ENCODE peak calls at places on chromosome 19, in four cellular contexts. One of them, this sample, is unnamed.

GRCh38 chr19:18520848-18521691 is 800 bp downstream of the ELL start:
- DNase-seq in HCT116: no peak
- DNase-seq in heart left ventricle: peak; percentile 58
- DNase-seq in right atrium auricular region: no peak
- DNase-seq in this sample: peak; percentile 72

GRCh38 chr19:35216833-35217707 is 11.5 kb downstream of the FAM187B start:
- DNase-seq in HCT116: no peak
- DNase-seq in heart left ventricle: no peak
- DNase-seq in right atrium auricular region: no peak
- DNase-seq in this sample: no peak

GRCh38 chr19:46410205-46411087 is 2.9 kb downstream of the CCDC8 start:
- DNase-seq in HCT116: no peak
- DNase-seq in heart left ventricle: no peak
- DNase-seq in right atrium auricular region: no peak
- DNase-seq in this sample: no peak

GRCh38 chr19:686589-687297 is 8.5 kb downstream of the PRSS57 start:
- DNase-seq in HCT116: no peak
- DNase-seq in heart left ventricle: no peak
- DNase-seq in right atrium auricular region: no peak
- DNase-seq in this sample: no peak

GRCh38 chr19:55091126-55091910 is 15.6 kb downstream of the EPS8L1 start:
- DNase-seq in HCT116: no peak
- DNase-seq in heart left ventricle: peak; percentile 48
- DNase-seq in right atrium auricular region: no peak
- DNase-seq in this sample: no peak

GRCh38 chr19:47713046-47714021 is at the start of gene EHD2:
- DNase-seq in HCT116: no peak
- DNase-seq in heart left ventricle: peak; percentile 84
- DNase-seq in right atrium auricular region: peak; percentile 72
- DNase-seq in this sample: no peak

GRCh38 chr19:48819366-48819816 is 8.6 kb upstream of the BCAT2 start:
- DNase-seq in HCT116: peak; percentile 54
- DNase-seq in heart left ventricle: peak; percentile 89
- DNase-seq in right atrium auricular region: peak; percentile 98
- DNase-seq in this sample: peak; percentile 93

GRCh38 chr19:1236566-1236965 is 1.2 kb downstream of the CBARP start:
- DNase-seq in HCT116: no peak
- DNase-seq in heart left ventricle: no peak
- DNase-seq in right atrium auricular region: no peak
- DNase-seq in this sample: no peak

GRCh38 chr19:51242881-51243280 is 8.0 kb upstream of the SIGLECL1 start:
- DNase-seq in HCT116: no peak
- DNase-seq in heart left ventricle: no peak
- DNase-seq in right atrium auricular region: no peak
- DNase-seq in this sample: no peak

GRCh38 chr19:54429545-54430227 is 14.4 kb downstream of the TTYH1 start:
- DNase-seq in HCT116: no peak
- DNase-seq in heart left ventricle: no peak
- DNase-seq in right atrium auricular region: no peak
- DNase-seq in this sample: no peak

GRCh38 chr19:28296506-28296905 is 916.4 kb downstream of the UQCRFS1 start:
- DNase-seq in HCT116: no peak
- DNase-seq in heart left ventricle: no peak
- DNase-seq in right atrium auricular region: no peak
- DNase-seq in this sample: no peak

GRCh38 chr19:35037716-35038622 is 3.6 kb upstream of the HPN start:
- DNase-seq in HCT116: no peak
- DNase-seq in heart left ventricle: peak; percentile 55
- DNase-seq in right atrium auricular region: no peak
- DNase-seq in this sample: no peak

GRCh38 chr19:44587863-44588752 is 25.3 kb upstream of the IGSF23 start:
- DNase-seq in HCT116: peak; percentile 78
- DNase-seq in heart left ventricle: no peak
- DNase-seq in right atrium auricular region: no peak
- DNase-seq in this sample: no peak

GRCh38 chr19:18086590-18087138 is at the start of gene IL12RB1:
- DNase-seq in HCT116: no peak
- DNase-seq in heart left ventricle: no peak
- DNase-seq in right atrium auricular region: no peak
- DNase-seq in this sample: no peak

GRCh38 chr19:35828694-35829301 is 16.2 kb upstream of the PRODH2 start:
- DNase-seq in HCT116: no peak
- DNase-seq in heart left ventricle: peak; percentile 77
- DNase-seq in right atrium auricular region: no peak
- DNase-seq in this sample: peak; percentile 67

GRCh38 chr19:21328885-21329605 is at the start of gene ZNF708:
- DNase-seq in HCT116: peak; percentile 84
- DNase-seq in heart left ventricle: peak; percentile 93
- DNase-seq in right atrium auricular region: peak; percentile 96
- DNase-seq in this sample: peak; percentile 87

GRCh38 chr19:5048727-5049553 is 80.0 kb downstream of the KDM4B start:
- DNase-seq in HCT116: no peak
- DNase-seq in heart left ventricle: no peak
- DNase-seq in right atrium auricular region: peak; percentile 71
- DNase-seq in this sample: no peak

GRCh38 chr19:49997709-49998108 is 27.5 kb downstream of the VRK3 start:
- DNase-seq in HCT116: peak; percentile 49
- DNase-seq in heart left ventricle: no peak
- DNase-seq in right atrium auricular region: no peak
- DNase-seq in this sample: no peak

GRCh38 chr19:56109216-56109615 is 11.9 kb downstream of the ZNF787 start:
- DNase-seq in HCT116: no peak
- DNase-seq in heart left ventricle: peak; percentile 34
- DNase-seq in right atrium auricular region: no peak
- DNase-seq in this sample: no peak
- H3K4me1 ChIP-seq in HCT116: peaks cover 9% of the 10 kb centered on the region
- H3K4me1 ChIP-seq in heart left ventricle: peaks cover 59% of the 10 kb centered on the region
- H3K4me1 ChIP-seq in right atrium auricular region: peaks cover 94% of the 10 kb centered on the region
- H3K4me1 ChIP-seq in this sample: peaks cover 83% of the 10 kb centered on the region

GRCh38 chr19:33613601-33614000 is 8.2 kb upstream of the CHST8 start:
- DNase-seq in HCT116: no peak
- DNase-seq in heart left ventricle: no peak
- DNase-seq in right atrium auricular region: no peak
- DNase-seq in this sample: no peak
- H3K36me3 ChIP-seq in HCT116: no peaks in the 10 kb centered on the region
- H3K36me3 ChIP-seq in heart left ventricle: no peaks in the 10 kb centered on the region
- H3K36me3 ChIP-seq in right atrium auricular region: no peaks in the 10 kb centered on the region
- H3K36me3 ChIP-seq in this sample: no peaks in the 10 kb centered on the region

DNA sequence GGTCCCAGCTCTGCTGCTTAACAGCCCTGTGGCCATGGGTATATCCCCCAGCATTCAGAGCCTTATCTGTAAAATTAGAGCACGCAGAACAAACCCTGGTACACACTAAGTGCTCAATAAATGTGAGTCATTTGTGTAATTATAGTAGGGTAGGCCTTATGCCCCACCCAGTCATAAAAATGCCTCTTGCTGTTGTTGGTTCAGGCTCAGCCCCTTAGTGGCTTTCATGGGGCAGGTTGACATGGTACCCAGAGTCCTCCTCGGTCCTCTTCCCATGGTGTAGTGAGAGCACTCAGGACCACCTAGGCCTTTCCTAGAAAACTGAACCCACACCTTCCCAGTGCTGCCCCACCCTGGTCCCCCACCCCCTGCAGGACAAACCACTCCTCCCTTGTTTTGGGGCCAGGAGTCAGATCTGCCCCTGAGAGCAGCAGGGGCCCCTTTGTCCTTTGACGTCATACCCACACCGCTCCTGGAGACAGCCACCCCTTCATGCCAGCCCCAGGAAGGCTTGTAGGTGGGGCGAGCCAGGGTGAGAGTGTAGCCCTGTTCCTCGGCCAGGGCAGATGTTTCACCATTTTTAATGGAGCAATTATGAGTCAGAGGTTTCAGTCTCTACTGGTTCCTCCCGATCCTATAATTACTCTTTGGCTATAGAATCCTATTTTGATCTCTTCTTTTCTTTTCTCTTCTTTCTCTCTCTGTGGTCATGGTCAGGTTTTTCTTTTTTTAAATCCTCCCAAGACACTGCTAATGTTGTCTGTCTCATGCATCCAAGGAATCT is 36.8 kb downstream of the ACTN4 start:
- DNase-seq in HCT116: peak; percentile 93
- DNase-seq in heart left ventricle: no peak
- DNase-seq in right atrium auricular region: peak; percentile 89
- DNase-seq in this sample: no peak
- TF ChIP-seq CTCF in HCT116: no peak
- TF ChIP-seq CTCF in heart left ventricle: no peak
- TF ChIP-seq CTCF in right atrium auricular region: peak; percentile 10
- TF ChIP-seq CTCF in this sample: no peak

GRCh38 chr19:10835089-10835753 is 791 bp downstream of the TMED1 start:
- DNase-seq in HCT116: no peak
- DNase-seq in heart left ventricle: no peak
- DNase-seq in right atrium auricular region: no peak
- DNase-seq in this sample: no peak

GRCh38 chr19:10838377-10838776 is 2.4 kb upstream of the TMED1 start:
- DNase-seq in HCT116: no peak
- DNase-seq in heart left ventricle: no peak
- DNase-seq in right atrium auricular region: no peak
- DNase-seq in this sample: no peak

GRCh38 chr19:10835754-10836477 is at the start of gene TMED1:
- DNase-seq in HCT116: peak; percentile 99
- DNase-seq in heart left ventricle: peak; percentile 100
- DNase-seq in right atrium auricular region: peak; percentile 100
- DNase-seq in this sample: peak; percentile 100

GRCh38 chr19:10839071-10840050 is 3.3 kb upstream of the TMED1 start:
- DNase-seq in HCT116: no peak
- DNase-seq in heart left ventricle: no peak
- DNase-seq in right atrium auricular region: no peak
- DNase-seq in this sample: no peak

DNA sequence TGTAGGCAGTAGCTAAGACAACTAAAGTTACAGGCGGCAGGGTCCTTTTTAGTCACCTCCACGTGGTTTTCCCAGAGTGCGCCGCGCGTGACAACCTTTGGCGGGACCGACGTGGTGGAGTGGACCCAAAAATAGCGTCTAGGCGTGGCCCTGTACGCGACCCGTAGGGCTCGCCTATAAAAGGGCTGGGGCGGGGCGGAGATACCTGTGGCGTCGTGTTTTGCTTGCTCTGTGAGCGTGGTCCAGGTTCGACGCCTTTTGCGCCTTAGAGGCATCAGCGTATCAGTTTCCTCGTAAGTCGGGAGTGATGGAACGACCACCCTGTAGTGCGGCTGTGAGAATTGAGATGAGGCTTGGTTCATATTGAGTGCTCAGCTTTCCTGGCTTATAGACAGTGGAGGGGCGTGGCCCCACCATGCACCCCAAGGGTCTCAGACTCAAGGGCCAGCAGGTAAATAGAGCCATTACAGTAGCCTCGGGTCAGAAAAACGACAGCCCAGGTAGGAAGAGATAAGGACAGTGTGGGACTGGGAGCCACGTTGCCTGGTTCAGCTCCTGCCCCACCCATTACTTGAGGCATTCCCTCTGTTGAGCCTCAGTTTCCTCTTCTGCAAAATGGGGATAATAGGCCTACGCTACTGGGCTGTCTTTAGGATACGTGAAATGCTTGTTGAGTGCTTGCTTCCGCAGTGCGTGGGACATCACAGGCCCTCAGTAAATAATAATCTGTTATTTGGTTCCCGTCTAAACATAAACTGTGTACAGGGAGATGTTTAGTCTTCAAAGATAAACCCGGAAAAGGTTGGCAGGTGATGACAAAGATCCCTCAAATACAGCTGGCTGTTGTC is 690 bp upstream of the TMED1 start:
- DNase-seq in HCT116: peak; percentile 85
- DNase-seq in heart left ventricle: peak; percentile 93
- DNase-seq in right atrium auricular region: peak; percentile 78
- DNase-seq in this sample: peak; percentile 90
- H3K4me1 ChIP-seq in HCT116: peaks cover 22% of the 10 kb centered on the region
- H3K4me1 ChIP-seq in heart left ventricle: no peaks in the 10 kb centered on the region
- H3K4me1 ChIP-seq in right atrium auricular region: peaks cover 14% of the 10 kb centered on the region
- H3K4me1 ChIP-seq in this sample: peaks cover 5% of the 10 kb centered on the region

DNA sequence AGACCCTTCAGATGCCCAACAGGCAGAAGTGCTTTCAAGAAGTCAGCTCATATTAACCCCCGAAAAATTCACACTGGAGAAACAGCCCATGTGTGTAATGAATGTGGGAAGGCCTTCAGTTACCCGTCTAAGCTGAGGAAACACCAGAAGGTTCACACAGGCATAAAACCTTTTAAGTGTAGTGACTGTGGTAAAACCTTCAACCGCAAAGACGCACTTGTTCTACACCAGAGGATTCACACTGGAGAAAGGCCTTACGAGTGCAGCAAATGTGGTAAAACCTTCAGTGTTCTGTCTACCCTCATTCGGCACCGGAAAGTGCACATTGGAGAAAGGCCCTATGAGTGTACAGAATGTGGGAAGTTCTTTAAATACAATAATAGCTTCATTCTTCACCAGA is 8.6 kb downstream of the ZNF584 start:
- DNase-seq in HCT116: no peak
- DNase-seq in heart left ventricle: no peak
- DNase-seq in right atrium auricular region: no peak
- DNase-seq in this sample: no peak
- H3K36me3 ChIP-seq in HCT116: peaks cover 41% of the 10 kb centered on the region
- H3K36me3 ChIP-seq in heart left ventricle: peaks cover 13% of the 10 kb centered on the region
- H3K36me3 ChIP-seq in right atrium auricular region: peaks cover 42% of the 10 kb centered on the region
- H3K36me3 ChIP-seq in this sample: peaks cover 14% of the 10 kb centered on the region

GRCh38 chr19:33054623-33055022 is 10.1 kb downstream of the RHPN2 start:
- DNase-seq in HCT116: peak; percentile 74
- DNase-seq in heart left ventricle: no peak
- DNase-seq in right atrium auricular region: no peak
- DNase-seq in this sample: peak; percentile 77
- TF ChIP-seq CTCF in HCT116: no peak
- TF ChIP-seq CTCF in heart left ventricle: no peak
- TF ChIP-seq CTCF in right atrium auricular region: no peak
- TF ChIP-seq CTCF in this sample: no peak

DNA sequence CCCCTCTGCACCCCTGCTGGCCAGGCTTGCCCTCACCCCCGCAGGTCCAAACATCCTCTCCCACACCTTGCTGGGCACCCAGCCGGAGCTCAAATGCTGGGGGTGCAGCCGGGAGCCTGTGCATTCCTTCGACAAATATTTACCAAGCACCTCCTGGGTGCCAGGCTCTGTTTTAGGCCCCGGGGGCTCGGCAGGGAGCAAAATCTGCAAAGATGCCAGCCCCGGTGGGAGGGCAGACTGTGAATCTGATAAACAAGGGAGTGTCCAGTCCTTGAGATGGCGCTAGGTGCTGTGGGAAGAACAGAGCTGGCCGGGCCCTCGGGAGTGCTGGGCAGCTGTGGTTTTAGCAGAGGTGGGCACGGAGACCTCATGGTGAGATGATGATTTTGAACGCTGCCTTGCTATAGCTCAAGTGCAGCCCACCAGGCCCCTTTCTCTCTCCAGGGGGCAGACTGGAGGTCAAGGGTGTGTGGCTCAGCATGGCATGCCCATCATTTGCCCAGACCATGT is 10.6 kb downstream of the NFIX start:
- DNase-seq in HCT116: no peak
- DNase-seq in heart left ventricle: no peak
- DNase-seq in right atrium auricular region: no peak
- DNase-seq in this sample: no peak
- H3K4me1 ChIP-seq in HCT116: peaks cover 5% of the 10 kb centered on the region
- H3K4me1 ChIP-seq in heart left ventricle: peaks cover 50% of the 10 kb centered on the region
- H3K4me1 ChIP-seq in right atrium auricular region: peaks cover 87% of the 10 kb centered on the region
- H3K4me1 ChIP-seq in this sample: peaks cover 16% of the 10 kb centered on the region

GRCh38 chr19:57302727-57303401 is 17.4 kb upstream of the ZNF543 start:
- DNase-seq in HCT116: no peak
- DNase-seq in heart left ventricle: no peak
- DNase-seq in right atrium auricular region: no peak
- DNase-seq in this sample: no peak
- H3K36me3 ChIP-seq in HCT116: peaks cover 21% of the 10 kb centered on the region
- H3K36me3 ChIP-seq in heart left ventricle: peaks cover 6% of the 10 kb centered on the region
- H3K36me3 ChIP-seq in right atrium auricular region: peaks cover 23% of the 10 kb centered on the region
- H3K36me3 ChIP-seq in this sample: no peaks in the 10 kb centered on the region